ENCODE peak calls at places on chromosomes 1 and 21, in five cellular contexts. I, P, S, D and Y are unnamed samples.

GRCh38 chr1:109395602-109396512 is 1.9 kb downstream of the SORT1 start:
- DNase-seq in P (no peak), D (no peak), S (no peak), I (no peak), Y (no peak)

GRCh38 chr1:169271094-169271493 is 96.5 kb downstream of the NME7 start:
- DNase-seq in I (no peak), P (no peak), D (no peak), S (no peak), Y (no peak)

GRCh38 chr1:110144366-110144765 is 5.9 kb upstream of the SLC6A17 start:
- DNase-seq in I (no peak), D (no peak), S (no peak), P (no peak), Y (no peak)

GRCh38 chr1:21294266-21295058 is 4.2 kb upstream of the ECE1 start:
- DNase-seq in P (no peak), I (no peak), D (no peak), S (peak; percentile 76), Y (no peak)

GRCh38 chr1:68120136-68120791 is 69.8 kb upstream of the DIRAS3 start:
- DNase-seq in P (peak; percentile 66), D (peak; percentile 39), I (no peak), S (peak; percentile 7), Y (peak; percentile 35)

GRCh38 chr1:120133228-120133927 is 42.9 kb downstream of the SEC22B start:
- DNase-seq in I (no peak), D (no peak), P (no peak), S (no peak), Y (no peak)

GRCh38 chr21:27806261-27806660 is 839.4 kb upstream of the ADAMTS5 start:
- DNase-seq in S (no peak), I (no peak), D (no peak), P (no peak), Y (no peak)

GRCh38 chr1:234584431-234584805 is 25.6 kb downstream of the IRF2BP2 start:
- DNase-seq in D (no peak), P (no peak), S (no peak), I (no peak), Y (no peak)

GRCh38 chr1:186974774-186975181 is 146.0 kb downstream of the PLA2G4A start:
- DNase-seq in D (no peak), S (no peak), P (no peak), I (no peak), Y (peak; percentile 70)

GRCh38 chr1:25765910-25766645 is 33.9 kb upstream of the SELENON start:
- DNase-seq in S (no peak), D (no peak), I (no peak), P (no peak), Y (no peak)

GRCh38 chr21:41769933-41770332 is 3.1 kb upstream of the RIPK4 start:
- DNase-seq in P (no peak), I (no peak), S (no peak), D (no peak), Y (no peak)

GRCh38 chr1:163055531-163055930 is 13.6 kb upstream of the RGS4 start:
- DNase-seq in I (no peak), D (no peak), S (no peak), P (no peak), Y (peak; percentile 50)